ENCODE peak calls at places on chromosomes 11 and 22, in five cellular contexts. One of them, this sample, is unnamed.

GRCh38 chr11:6320411-6321207 is at the start of gene CAVIN3:
- DNase-seq in H1: no peak
- DNase-seq in NT2/D1: no peak
- DNase-seq in HepG2: no peak
- DNase-seq in GM12878: peak
- DNase-seq in this sample: no peak

GRCh38 chr11:28447226-28447625 is 339.0 kb downstream of the METTL15 start:
- DNase-seq in NT2/D1: no peak
- DNase-seq in HepG2: peak
- DNase-seq in GM12878: no peak
- DNase-seq in H1: no peak
- DNase-seq in this sample: no peak

GRCh38 chr22:50208939-50209892 is 8.4 kb downstream of the SELENOO start:
- DNase-seq in H1: no peak
- DNase-seq in NT2/D1: no peak
- DNase-seq in HepG2: no peak
- DNase-seq in GM12878: no peak
- DNase-seq in this sample: no peak

GRCh38 chr11:69641681-69642548 is 959 bp downstream of the CCND1 start:
- DNase-seq in GM12878: no peak
- DNase-seq in HepG2: no peak
- DNase-seq in NT2/D1: no peak
- DNase-seq in H1: no peak
- DNase-seq in this sample: no peak

GRCh38 chr11:78786086-78786485 is 211.4 kb upstream of the NARS2 start:
- DNase-seq in GM12878: no peak
- DNase-seq in HepG2: no peak
- DNase-seq in NT2/D1: no peak
- DNase-seq in H1: no peak
- DNase-seq in this sample: no peak

GRCh38 chr11:115886111-115886733 is 382.0 kb upstream of the CADM1 start:
- DNase-seq in GM12878: no peak
- DNase-seq in NT2/D1: no peak
- DNase-seq in HepG2: no peak
- DNase-seq in H1: no peak
- DNase-seq in this sample: no peak

GRCh38 chr11:101346591-101346990 is 217.0 kb upstream of the PGR start:
- DNase-seq in NT2/D1: no peak
- DNase-seq in H1: no peak
- DNase-seq in HepG2: no peak
- DNase-seq in GM12878: no peak
- DNase-seq in this sample: no peak

GRCh38 chr22:19514831-19515565 is 9.2 kb downstream of the CLDN5 start:
- DNase-seq in GM12878: no peak
- DNase-seq in NT2/D1: no peak
- DNase-seq in H1: no peak
- DNase-seq in HepG2: no peak
- DNase-seq in this sample: no peak

GRCh38 chr22:24486501-24486921 is 8.6 kb upstream of the UPB1 start:
- DNase-seq in GM12878: no peak
- DNase-seq in NT2/D1: no peak
- DNase-seq in H1: no peak
- DNase-seq in HepG2: peak
- DNase-seq in this sample: no peak

GRCh38 chr22:30305906-30306628 is 16.8 kb upstream of the CASTOR1 start:
- DNase-seq in HepG2: no peak
- DNase-seq in NT2/D1: no peak
- DNase-seq in H1: no peak
- DNase-seq in GM12878: no peak
- DNase-seq in this sample: no peak

GRCh38 chr11:62337682-62338181 is 484 bp downstream of the ASRGL1 start:
- DNase-seq in GM12878: no peak
- DNase-seq in H1: no peak
- DNase-seq in HepG2: no peak
- DNase-seq in NT2/D1: no peak
- DNase-seq in this sample: peak

GRCh38 chr11:2086239-2087040 is 52.7 kb downstream of the IGF2 start:
- DNase-seq in H1: no peak
- DNase-seq in HepG2: no peak
- DNase-seq in GM12878: no peak
- DNase-seq in NT2/D1: no peak
- DNase-seq in this sample: no peak

GRCh38 chr22:23225724-23226496 is 45.6 kb downstream of the BCR start:
- DNase-seq in HepG2: no peak
- DNase-seq in NT2/D1: no peak
- DNase-seq in GM12878: no peak
- DNase-seq in H1: no peak
- DNase-seq in this sample: no peak

GRCh38 chr22:48531721-48532435 is 1295.8 kb downstream of the BRD1 start:
- DNase-seq in H1: no peak
- DNase-seq in GM12878: no peak
- DNase-seq in HepG2: no peak
- DNase-seq in NT2/D1: no peak
- DNase-seq in this sample: no peak

GRCh38 chr22:41445171-41446056 is 1.2 kb downstream of the TOB2 start:
- DNase-seq in H1: no peak
- DNase-seq in NT2/D1: no peak
- DNase-seq in GM12878: no peak
- DNase-seq in HepG2: no peak
- DNase-seq in this sample: no peak

GRCh38 chr11:63709336-63709735 is 28.0 kb downstream of the RTN3 start:
- DNase-seq in H1: no peak
- DNase-seq in NT2/D1: no peak
- DNase-seq in GM12878: no peak
- DNase-seq in HepG2: no peak
- DNase-seq in this sample: no peak

GRCh38 chr11:9953994-9954626 is 290.2 kb downstream of the SWAP70 start:
- DNase-seq in H1: no peak
- DNase-seq in NT2/D1: no peak
- DNase-seq in GM12878: no peak
- DNase-seq in HepG2: no peak
- DNase-seq in this sample: no peak

GRCh38 chr11:35036642-35037041 is 102.3 kb upstream of the CD44 start:
- DNase-seq in H1: no peak
- DNase-seq in NT2/D1: no peak
- DNase-seq in GM12878: no peak
- DNase-seq in HepG2: no peak
- DNase-seq in this sample: no peak

GRCh38 chr11:11396290-11397042 is 43.4 kb upstream of the CSNK2A3 start:
- DNase-seq in HepG2: no peak
- DNase-seq in GM12878: no peak
- DNase-seq in NT2/D1: no peak
- DNase-seq in H1: no peak
- DNase-seq in this sample: no peak

GRCh38 chr11:16193897-16194381 is 162.4 kb downstream of the SOX6 start:
- DNase-seq in HepG2: peak
- DNase-seq in NT2/D1: no peak
- DNase-seq in GM12878: no peak
- DNase-seq in H1: no peak
- DNase-seq in this sample: no peak

GRCh38 chr11:80722616-80723015 is 1281.8 kb upstream of the TENM4 start:
- DNase-seq in HepG2: no peak
- DNase-seq in H1: no peak
- DNase-seq in NT2/D1: no peak
- DNase-seq in GM12878: no peak
- DNase-seq in this sample: no peak

GRCh38 chr11:120392791-120393190 is 56.6 kb downstream of the ARHGEF12 start:
- DNase-seq in NT2/D1: no peak
- DNase-seq in GM12878: no peak
- DNase-seq in H1: no peak
- DNase-seq in HepG2: no peak
- DNase-seq in this sample: no peak

GRCh38 chr22:35315855-35316745 is 16.4 kb downstream of the TOM1 start:
- DNase-seq in H1: no peak
- DNase-seq in NT2/D1: no peak
- DNase-seq in HepG2: no peak
- DNase-seq in GM12878: no peak
- DNase-seq in this sample: no peak

GRCh38 chr11:70381872-70382842 is 16.2 kb upstream of the CTTN start:
- DNase-seq in HepG2: no peak
- DNase-seq in NT2/D1: no peak
- DNase-seq in GM12878: no peak
- DNase-seq in H1: no peak
- DNase-seq in this sample: no peak

GRCh38 chr22:44030051-44030701 is 6.1 kb downstream of the PARVB start:
- DNase-seq in H1: no peak
- DNase-seq in HepG2: no peak
- DNase-seq in GM12878: no peak
- DNase-seq in NT2/D1: no peak
- DNase-seq in this sample: no peak
- TF ChIP-seq SUZ12 in H1: no peak
- TF ChIP-seq SUZ12 in HepG2: no peak
- TF ChIP-seq SUZ12 in GM12878: no peak
- TF ChIP-seq SUZ12 in NT2/D1: no peak
- TF ChIP-seq SUZ12 in this sample: no peak

GRCh38 chr11:114321621-114322257 is 25.5 kb downstream of the NNMT start:
- DNase-seq in H1: no peak
- DNase-seq in HepG2: no peak
- DNase-seq in NT2/D1: no peak
- DNase-seq in GM12878: no peak
- DNase-seq in this sample: no peak
- TF ChIP-seq SUZ12 in H1: no peak
- TF ChIP-seq SUZ12 in HepG2: no peak
- TF ChIP-seq SUZ12 in NT2/D1: no peak
- TF ChIP-seq SUZ12 in GM12878: no peak
- TF ChIP-seq SUZ12 in this sample: no peak

GRCh38 chr11:65170058-65170534 is at the start of gene SPDYC:
- DNase-seq in HepG2: peak
- DNase-seq in H1: no peak
- DNase-seq in NT2/D1: no peak
- DNase-seq in GM12878: no peak
- DNase-seq in this sample: peak

GRCh38 chr11:65169164-65169641 is 830 bp upstream of the SPDYC start:
- DNase-seq in HepG2: no peak
- DNase-seq in NT2/D1: no peak
- DNase-seq in GM12878: no peak
- DNase-seq in H1: no peak
- DNase-seq in this sample: no peak

GRCh38 chr11:65166893-65167292 is 3.1 kb upstream of the SPDYC start:
- DNase-seq in H1: no peak
- DNase-seq in NT2/D1: no peak
- DNase-seq in HepG2: no peak
- DNase-seq in GM12878: no peak
- DNase-seq in this sample: no peak

GRCh38 chr11:65172600-65172999 is 2.6 kb downstream of the SPDYC start:
- DNase-seq in HepG2: no peak
- DNase-seq in H1: no peak
- DNase-seq in NT2/D1: no peak
- DNase-seq in GM12878: no peak
- DNase-seq in this sample: no peak
- TF ChIP-seq SUZ12 in HepG2: no peak
- TF ChIP-seq SUZ12 in H1: no peak
- TF ChIP-seq SUZ12 in NT2/D1: no peak
- TF ChIP-seq SUZ12 in GM12878: no peak
- TF ChIP-seq SUZ12 in this sample: no peak

GRCh38 chr11:73358071-73358470 is 18.1 kb upstream of the RELT start:
- DNase-seq in H1: no peak
- DNase-seq in GM12878: no peak
- DNase-seq in NT2/D1: no peak
- DNase-seq in HepG2: no peak
- DNase-seq in this sample: no peak

GRCh38 chr11:73359930-73360742 is 16.1 kb upstream of the RELT start:
- DNase-seq in HepG2: peak
- DNase-seq in H1: no peak
- DNase-seq in GM12878: no peak
- DNase-seq in NT2/D1: peak
- DNase-seq in this sample: peak

GRCh38 chr11:73359341-73359740 is 16.9 kb upstream of the RELT start:
- DNase-seq in NT2/D1: no peak
- DNase-seq in HepG2: no peak
- DNase-seq in H1: no peak
- DNase-seq in GM12878: no peak
- DNase-seq in this sample: no peak

GRCh38 chr11:73360743-73361369 is 15.3 kb upstream of the RELT start:
- DNase-seq in NT2/D1: no peak
- DNase-seq in HepG2: no peak
- DNase-seq in GM12878: no peak
- DNase-seq in H1: no peak
- DNase-seq in this sample: no peak

GRCh38 chr11:73356979-73357739 is 19.0 kb upstream of the RELT start:
- DNase-seq in H1: no peak
- DNase-seq in NT2/D1: no peak
- DNase-seq in GM12878: no peak
- DNase-seq in HepG2: no peak
- DNase-seq in this sample: no peak
- TF ChIP-seq SUZ12 in H1: no peak
- TF ChIP-seq SUZ12 in NT2/D1: no peak
- TF ChIP-seq SUZ12 in GM12878: no peak
- TF ChIP-seq SUZ12 in HepG2: no peak
- TF ChIP-seq SUZ12 in this sample: no peak

GRCh38 chr11:118610773-118611432 is 3.5 kb downstream of the PHLDB1 start:
- DNase-seq in H1: peak
- DNase-seq in NT2/D1: peak
- DNase-seq in GM12878: no peak
- DNase-seq in HepG2: peak
- DNase-seq in this sample: peak

GRCh38 chr11:118610220-118610772 is 2.9 kb downstream of the PHLDB1 start:
- DNase-seq in GM12878: no peak
- DNase-seq in HepG2: no peak
- DNase-seq in NT2/D1: no peak
- DNase-seq in H1: no peak
- DNase-seq in this sample: no peak

GRCh38 chr11:118608268-118609214 is 1.1 kb downstream of the PHLDB1 start:
- DNase-seq in GM12878: no peak
- DNase-seq in NT2/D1: no peak
- DNase-seq in HepG2: no peak
- DNase-seq in H1: no peak
- DNase-seq in this sample: peak

GRCh38 chr11:118607401-118608267 is at the start of gene PHLDB1:
- DNase-seq in NT2/D1: no peak
- DNase-seq in H1: no peak
- DNase-seq in GM12878: no peak
- DNase-seq in HepG2: peak
- DNase-seq in this sample: peak

GRCh38 chr11:118609380-118610219 is 2.2 kb downstream of the PHLDB1 start:
- DNase-seq in NT2/D1: no peak
- DNase-seq in H1: no peak
- DNase-seq in HepG2: no peak
- DNase-seq in GM12878: no peak
- DNase-seq in this sample: no peak
- TF ChIP-seq SUZ12 in NT2/D1: peak
- TF ChIP-seq SUZ12 in H1: peak
- TF ChIP-seq SUZ12 in HepG2: no peak
- TF ChIP-seq SUZ12 in GM12878: peak
- TF ChIP-seq SUZ12 in this sample: no peak

This sample was measured in HEK293T.